ENCODE peak calls at places on chromosomes 11 and 22, in five cellular contexts. Q is bronchial epithelial cell, F is lung, O is brain microvascular endothelial cell, Z is psoas muscle. C is an unnamed sample. For H3K27me3, the result is how much of the 10 kb centered on the place peaks cover.

GRCh38 chr22:47439643-47440265 is 677.3 kb downstream of the TBC1D22A start:
- DNase-seq in Z (no peak), Q (no peak), F (no peak), O (no peak), C (no peak)

GRCh38 chr22:20494978-20495860 is at the start of gene KLHL22:
- DNase-seq in O (no peak), Z (peak), Q (no peak), F (peak), C (no peak)

GRCh38 chr11:126082251-126083109 is 19.8 kb upstream of the CDON start:
- DNase-seq in Z (no peak), Q (no peak), F (no peak), O (no peak), C (no peak)

GRCh38 chr11:3104051-3104714 is 47.0 kb upstream of the CARS1 start:
- DNase-seq in F (no peak), Z (peak), O (no peak), Q (no peak), C (no peak)

GRCh38 chr11:110856993-110857812 is 145.0 kb upstream of the ARHGAP20 start:
- DNase-seq in F (no peak), O (no peak), Q (no peak), Z (no peak), C (peak)

GRCh38 chr11:2817431-2817830 is 68.1 kb downstream of the CDKN1C start:
- DNase-seq in O (no peak), Q (no peak), F (no peak), Z (peak), C (no peak)

GRCh38 chr22:25054943-25055511 is 102.5 kb downstream of the KIAA1671 start:
- DNase-seq in Z (no peak), O (no peak), F (no peak), Q (peak), C (no peak)

GRCh38 chr11:70210051-70210501 is 7.0 kb downstream of the FADD start:
- DNase-seq in O (peak), Q (no peak), Z (no peak), F (no peak), C (no peak)

GRCh38 chr11:62012451-62013265 is 45.2 kb upstream of the FTH1 start:
- DNase-seq in O (peak), Z (no peak), F (no peak), Q (peak), C (no peak)

GRCh38 chr11:100010393-100010792 is 676.7 kb upstream of the ARHGAP42 start:
- DNase-seq in Q (no peak), O (no peak), F (no peak), Z (no peak), C (no peak)

GRCh38 chr22:41822289-41823057 is 10.4 kb upstream of the SREBF2 start:
- DNase-seq in Q (peak), O (peak), Z (no peak), F (no peak), C (peak)

GRCh38 chr11:17719028-17719939 is at the start of gene MYOD1:
- DNase-seq in Z (peak), Q (no peak), O (no peak), F (no peak), C (no peak)

GRCh38 chr11:66044757-66045156 is 4.2 kb downstream of the GAL3ST3 start:
- DNase-seq in F (no peak), Z (no peak), Q (no peak), O (no peak), C (no peak)

GRCh38 chr22:27329471-27329870 is 472.1 kb downstream of the MN1 start:
- DNase-seq in O (no peak), Q (no peak), F (no peak), Z (no peak), C (no peak)

GRCh38 chr11:29333993-29334780 is 682.6 kb downstream of the KCNA4 start:
- DNase-seq in O (peak), Q (peak), F (no peak), Z (no peak), C (no peak)

GRCh38 chr22:38172016-38172431 is 9.6 kb downstream of the PLA2G6 start:
- DNase-seq in Q (peak), O (no peak), Z (no peak), F (no peak), C (no peak)

GRCh38 chr11:123519055-123519796 is 89.2 kb downstream of the GRAMD1B start:
- DNase-seq in Z (no peak), O (peak), Q (peak), F (no peak), C (no peak)

GRCh38 chr22:41034741-41035140 is 57.7 kb upstream of the EP300 start:
- DNase-seq in F (no peak), Z (no peak), Q (no peak), O (no peak), C (no peak)

GRCh38 chr22:22943521-22944267 is 56.1 kb downstream of the IGLL5 start:
- DNase-seq in F (no peak), O (no peak), Z (no peak), Q (no peak), C (peak)

GRCh38 chr22:20084547-20085413 is 4.7 kb downstream of the DGCR8 start:
- DNase-seq in F (no peak), O (no peak), Z (peak), Q (peak), C (no peak)

GRCh38 chr11:3954448-3955298 is 99.2 kb downstream of the STIM1 start:
- DNase-seq in O (no peak), Z (no peak), F (no peak), Q (peak), C (no peak)

GRCh38 chr22:48720662-48721393 is 1106.8 kb downstream of the BRD1 start:
- DNase-seq in Z (no peak), Q (no peak), O (no peak), F (no peak), C (no peak)

GRCh38 chr11:36345535-36346141 is 49.5 kb downstream of the PRR5L start:
- DNase-seq in F (no peak), O (no peak), Q (no peak), Z (no peak), C (no peak)

GRCh38 chr11:61369372-61370348 is 7.5 kb downstream of the TMEM138 start:
- DNase-seq in F (peak), Q (peak), Z (peak), O (peak), C (no peak)

GRCh38 chr22:32776800-32777199 is 24.7 kb upstream of the TIMP3 start:
- DNase-seq in O (no peak), F (no peak), Z (no peak), Q (no peak), C (no peak)

GRCh38 chr22:38080847-38081635 is 2.9 kb downstream of the SLC16A8 start:
- DNase-seq in Q (no peak), F (no peak), O (no peak), Z (peak), C (no peak)

GRCh38 chr11:35142481-35143207 is 3.7 kb downstream of the CD44 start:
- DNase-seq in Q (peak), Z (no peak), O (peak), F (no peak), C (no peak)

GRCh38 chr22:19716829-19717105 is 2.5 kb downstream of the SEPTIN5 start:
- DNase-seq in Q (no peak), F (no peak), O (no peak), Z (no peak), C (no peak)

GRCh38 chr11:60792521-60792920 is 7.4 kb downstream of the MS4A10 start:
- DNase-seq in O (no peak), Z (no peak), F (no peak), Q (no peak), C (no peak)

GRCh38 chr22:46050451-46050845 is 73.5 kb upstream of the WNT7B start:
- DNase-seq in Z (peak), Q (no peak), F (no peak), O (no peak), C (no peak)

GRCh38 chr11:93622043-93622442 is 39.4 kb upstream of the CEP295 start:
- DNase-seq in Q (no peak), F (no peak), O (no peak), Z (no peak), C (no peak)

GRCh38 chr11:17267576-17267975 is 9.0 kb upstream of the NUCB2 start:
- DNase-seq in Z (no peak), O (no peak), Q (peak), F (no peak), C (no peak)

DNA sequence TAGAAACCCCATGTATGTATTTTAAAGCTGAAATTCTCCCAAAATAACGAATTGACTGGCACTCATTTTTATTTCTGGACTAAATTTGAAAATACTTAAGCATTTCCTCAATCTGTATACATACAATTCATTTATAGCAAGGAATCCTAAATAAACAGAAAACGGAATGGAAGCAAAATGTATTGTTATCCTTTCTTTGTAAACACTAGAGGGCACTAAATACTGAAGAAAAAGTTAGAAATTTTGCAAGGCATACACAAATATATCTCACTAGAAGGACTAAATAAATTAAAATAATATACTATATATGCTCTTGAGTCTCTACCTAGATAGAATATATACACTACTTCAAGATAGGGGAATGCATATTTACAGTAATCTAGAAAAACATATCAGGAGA is 23.1 kb upstream of the ANO5 start:
- DNase-seq in Z (no peak), O (no peak), F (no peak), Q (peak), C (no peak)
- TF ChIP-seq CTCF in Z (peak), O (no peak), F (no peak), Q (no peak), C (peak)

GRCh38 chr11:119340335-119341221 is at the start of gene C1QTNF5:
- DNase-seq in Z (peak), Q (no peak), O (no peak), F (peak), C (no peak)
- H3K27me3 ChIP-seq in Z (under half), Q (under half), O (under half), F (under half), C (under half)

GRCh38 chr11:94739331-94739730 is 28.8 kb upstream of the AMOTL1 start:
- DNase-seq in Q (no peak), Z (no peak), O (no peak), F (no peak), C (no peak)

GRCh38 chr11:94738746-94739145 is 29.4 kb upstream of the AMOTL1 start:
- DNase-seq in Z (no peak), Q (no peak), O (no peak), F (no peak), C (no peak)

GRCh38 chr11:94740083-94740974 is 27.8 kb upstream of the AMOTL1 start:
- DNase-seq in Z (peak), Q (no peak), F (no peak), O (no peak), C (no peak)

GRCh38 chr11:94742645-94743044 is 25.5 kb upstream of the AMOTL1 start:
- DNase-seq in Q (no peak), O (no peak), F (no peak), Z (no peak), C (no peak)

DNA sequence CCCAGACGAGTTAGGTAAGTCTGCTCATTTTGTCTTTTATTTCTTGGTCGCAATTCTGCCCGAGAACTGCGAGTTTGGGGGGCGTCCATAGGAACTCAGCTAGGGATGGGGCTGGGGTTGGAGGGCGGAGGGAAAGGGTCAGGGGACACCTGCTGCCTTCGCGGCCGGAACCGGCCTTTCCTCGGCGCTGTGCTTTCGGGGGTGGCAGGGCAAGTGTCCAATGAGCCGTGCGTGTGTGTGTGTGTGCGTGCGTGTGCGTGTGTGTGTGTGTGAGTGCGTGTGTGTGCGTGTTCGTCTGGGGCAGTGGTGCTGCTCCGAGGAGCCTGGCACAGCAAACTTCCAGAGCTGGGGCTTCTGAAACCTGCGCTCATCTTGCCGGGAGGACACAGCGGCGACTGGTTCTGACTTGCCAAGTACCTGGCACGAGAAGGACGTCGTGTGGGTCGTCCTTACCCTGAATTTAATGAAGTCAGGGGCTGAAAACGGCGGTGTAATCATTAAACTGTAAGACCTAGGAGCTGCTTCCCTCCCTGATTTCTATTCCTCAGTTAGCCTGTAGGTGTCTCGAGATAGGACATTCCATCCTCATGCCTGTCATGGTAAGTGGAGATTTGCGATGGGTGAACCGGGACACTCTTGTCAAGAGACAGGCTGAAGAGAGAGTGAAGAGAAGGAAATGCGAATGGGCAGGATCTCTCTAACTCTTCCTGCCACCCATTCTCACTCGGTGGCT is 27.0 kb upstream of the AMOTL1 start:
- DNase-seq in F (no peak), Q (peak), O (peak), Z (peak), C (no peak)
- TF ChIP-seq CTCF in F (peak), Q (peak), O (peak), Z (peak), C (no peak)

GRCh38 chr11:13956988-13957387 is 5.5 kb upstream of the SPON1 start:
- DNase-seq in Z (no peak), Q (no peak), F (no peak), O (no peak), C (no peak)
- H3K27me3 ChIP-seq in Z (half or more), Q (under half), F (under half), O (under half), C (under half)

GRCh38 chr11:44279483-44279882 is 30.5 kb downstream of the ALX4 start:
- DNase-seq in O (no peak), Q (no peak), Z (no peak), F (no peak), C (no peak)
- TF ChIP-seq CTCF in O (no peak), Q (no peak), Z (no peak), F (no peak), C (no peak)

GRCh38 chr11:64974124-64974523 is 2.2 kb upstream of the MAJIN start:
- DNase-seq in F (no peak), Z (no peak), Q (no peak), O (no peak), C (no peak)
- H3K27me3 ChIP-seq in F (under half), Z (under half), Q (under half), O (under half), C (under half)

DNA sequence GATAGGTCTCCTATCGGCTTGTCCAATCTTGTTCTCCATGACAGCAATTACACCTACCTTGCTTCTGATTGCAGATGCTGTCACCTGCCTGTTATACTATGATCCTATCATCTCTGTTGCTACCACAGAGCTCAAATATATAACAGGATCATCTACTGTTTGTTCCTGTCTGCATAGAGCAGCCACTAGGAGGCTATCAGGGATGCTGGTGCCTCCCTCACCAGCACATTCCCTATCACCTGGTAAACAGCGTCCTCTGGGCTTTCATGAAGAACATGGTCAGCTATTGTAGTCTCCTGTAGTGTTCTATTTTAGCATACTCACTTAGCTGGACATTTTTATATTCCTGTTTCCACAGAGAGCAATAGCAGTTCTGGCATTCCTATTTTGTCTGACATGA is 87.8 kb upstream of the FAT3 start:
- DNase-seq in F (no peak), Q (peak), O (no peak), Z (no peak), C (no peak)
- TF ChIP-seq CTCF in F (no peak), Q (peak), O (peak), Z (no peak), C (no peak)

GRCh38 chr11:462107-462890 is 12.2 kb downstream of the PTDSS2 start:
- DNase-seq in O (no peak), Z (peak), F (no peak), Q (no peak), C (no peak)
- H3K27me3 ChIP-seq in O (under half), Z (under half), F (under half), Q (under half), C (under half)

C was measured in GM06990.